ENCODE peak calls at places on chromosome 21, in five cellular contexts. One of them, this sample, is unnamed.

GRCh38 chr21:25907573-25908275 is 173.0 kb downstream of the GABPA start:
- DNase-seq in endodermal cell: no peak
- DNase-seq in heart right ventricle: no peak
- DNase-seq in breast epithelium: no peak
- DNase-seq in psoas muscle: no peak
- DNase-seq in this sample: no peak

GRCh38 chr21:14620152-14620551 is 74.0 kb upstream of the SAMSN1 start:
- DNase-seq in heart right ventricle: no peak
- DNase-seq in endodermal cell: no peak
- DNase-seq in psoas muscle: no peak
- DNase-seq in breast epithelium: no peak
- DNase-seq in this sample: no peak

GRCh38 chr21:17554619-17555472 is 42.0 kb downstream of the CXADR start:
- DNase-seq in breast epithelium: no peak
- DNase-seq in psoas muscle: no peak
- DNase-seq in endodermal cell: no peak
- DNase-seq in heart right ventricle: no peak
- DNase-seq in this sample: no peak

GRCh38 chr21:28142692-28143091 is 850.0 kb downstream of the LTN1 start:
- DNase-seq in breast epithelium: no peak
- DNase-seq in endodermal cell: no peak
- DNase-seq in psoas muscle: no peak
- DNase-seq in heart right ventricle: no peak
- DNase-seq in this sample: peak; percentile 36

GRCh38 chr21:14435423-14435822 is 52.5 kb upstream of the HSPA13 start:
- DNase-seq in heart right ventricle: no peak
- DNase-seq in breast epithelium: no peak
- DNase-seq in endodermal cell: no peak
- DNase-seq in psoas muscle: no peak
- DNase-seq in this sample: no peak

GRCh38 chr21:17780539-17780938 is 38.6 kb downstream of the C21orf91 start:
- DNase-seq in breast epithelium: no peak
- DNase-seq in endodermal cell: no peak
- DNase-seq in heart right ventricle: no peak
- DNase-seq in psoas muscle: no peak
- DNase-seq in this sample: no peak

GRCh38 chr21:26842976-26843911 is 2.0 kb downstream of the ADAMTS1 start:
- DNase-seq in heart right ventricle: peak; percentile 90
- DNase-seq in psoas muscle: peak; percentile 94
- DNase-seq in endodermal cell: peak; percentile 92
- DNase-seq in breast epithelium: peak; percentile 80
- DNase-seq in this sample: peak; percentile 75

GRCh38 chr21:16081304-16081703 is 351.5 kb downstream of the USP25 start:
- DNase-seq in heart right ventricle: no peak
- DNase-seq in endodermal cell: no peak
- DNase-seq in psoas muscle: no peak
- DNase-seq in breast epithelium: no peak
- DNase-seq in this sample: no peak

GRCh38 chr21:16086936-16087335 is 357.2 kb downstream of the USP25 start:
- DNase-seq in psoas muscle: no peak
- DNase-seq in breast epithelium: no peak
- DNase-seq in heart right ventricle: no peak
- DNase-seq in endodermal cell: no peak
- DNase-seq in this sample: no peak

GRCh38 chr21:24418671-24419070 is 1188.6 kb downstream of the MRPL39 start:
- DNase-seq in psoas muscle: no peak
- DNase-seq in endodermal cell: no peak
- DNase-seq in heart right ventricle: no peak
- DNase-seq in breast epithelium: no peak
- DNase-seq in this sample: no peak

GRCh38 chr21:17671733-17672132 is 59.0 kb upstream of the BTG3 start:
- DNase-seq in heart right ventricle: no peak
- DNase-seq in endodermal cell: no peak
- DNase-seq in breast epithelium: no peak
- DNase-seq in psoas muscle: no peak
- DNase-seq in this sample: no peak

GRCh38 chr21:25080161-25080560 is 527.1 kb downstream of the MRPL39 start:
- DNase-seq in heart right ventricle: no peak
- DNase-seq in breast epithelium: no peak
- DNase-seq in psoas muscle: no peak
- DNase-seq in endodermal cell: no peak
- DNase-seq in this sample: no peak

GRCh38 chr21:25115021-25115420 is 492.3 kb downstream of the MRPL39 start:
- DNase-seq in breast epithelium: no peak
- DNase-seq in endodermal cell: no peak
- DNase-seq in heart right ventricle: no peak
- DNase-seq in psoas muscle: no peak
- DNase-seq in this sample: no peak

GRCh38 chr21:17858764-17859163 is 39.6 kb upstream of the C21orf91 start:
- DNase-seq in endodermal cell: no peak
- DNase-seq in psoas muscle: no peak
- DNase-seq in heart right ventricle: no peak
- DNase-seq in breast epithelium: no peak
- DNase-seq in this sample: no peak

GRCh38 chr21:26449161-26449560 is 123.9 kb downstream of the CYYR1 start:
- DNase-seq in endodermal cell: no peak
- DNase-seq in psoas muscle: no peak
- DNase-seq in breast epithelium: no peak
- DNase-seq in heart right ventricle: no peak
- DNase-seq in this sample: peak; percentile 92

GRCh38 chr21:24729568-24729967 is 877.7 kb downstream of the MRPL39 start:
- DNase-seq in endodermal cell: no peak
- DNase-seq in heart right ventricle: no peak
- DNase-seq in psoas muscle: no peak
- DNase-seq in breast epithelium: no peak
- DNase-seq in this sample: peak; percentile 82

GRCh38 chr21:20443558-20444155 is 554.6 kb upstream of the NCAM2 start:
- DNase-seq in endodermal cell: peak; percentile 47
- DNase-seq in breast epithelium: no peak
- DNase-seq in psoas muscle: no peak
- DNase-seq in heart right ventricle: no peak
- DNase-seq in this sample: no peak

GRCh38 chr21:25501996-25502665 is 105.2 kb downstream of the MRPL39 start:
- DNase-seq in heart right ventricle: no peak
- DNase-seq in endodermal cell: no peak
- DNase-seq in breast epithelium: no peak
- DNase-seq in psoas muscle: no peak
- DNase-seq in this sample: peak; percentile 24

GRCh38 chr21:9767592-9768375 is 753.6 kb upstream of the TPTE start:
- DNase-seq in endodermal cell: no peak
- DNase-seq in heart right ventricle: no peak
- DNase-seq in psoas muscle: no peak
- DNase-seq in breast epithelium: no peak
- DNase-seq in this sample: no peak

GRCh38 chr21:27476696-27477095 is 509.8 kb upstream of the ADAMTS5 start:
- DNase-seq in endodermal cell: no peak
- DNase-seq in heart right ventricle: no peak
- DNase-seq in breast epithelium: no peak
- DNase-seq in psoas muscle: no peak
- DNase-seq in this sample: no peak

GRCh38 chr21:26210614-26211013 is 40.0 kb upstream of the APP start:
- DNase-seq in endodermal cell: peak; percentile 39
- DNase-seq in heart right ventricle: no peak
- DNase-seq in psoas muscle: no peak
- DNase-seq in breast epithelium: no peak
- DNase-seq in this sample: no peak

GRCh38 chr21:18917602-18918001 is 514.0 kb upstream of the TMPRSS15 start:
- DNase-seq in psoas muscle: no peak
- DNase-seq in endodermal cell: no peak
- DNase-seq in breast epithelium: no peak
- DNase-seq in heart right ventricle: no peak
- DNase-seq in this sample: no peak

GRCh38 chr21:25171438-25171837 is 435.8 kb downstream of the MRPL39 start:
- DNase-seq in endodermal cell: no peak
- DNase-seq in breast epithelium: no peak
- DNase-seq in heart right ventricle: no peak
- DNase-seq in psoas muscle: no peak
- DNase-seq in this sample: no peak

GRCh38 chr21:44925027-44925755 is 4.5 kb upstream of the ITGB2 start:
- DNase-seq in breast epithelium: no peak
- DNase-seq in endodermal cell: no peak
- DNase-seq in psoas muscle: no peak
- DNase-seq in heart right ventricle: no peak
- DNase-seq in this sample: peak; percentile 75

GRCh38 chr21:44926364-44927101 is 5.8 kb upstream of the ITGB2 start:
- DNase-seq in heart right ventricle: no peak
- DNase-seq in endodermal cell: peak; percentile 54
- DNase-seq in psoas muscle: no peak
- DNase-seq in breast epithelium: no peak
- DNase-seq in this sample: peak; percentile 68

GRCh38 chr21:44927587-44928461 is 7.1 kb upstream of the ITGB2 start:
- DNase-seq in heart right ventricle: peak; percentile 57
- DNase-seq in psoas muscle: peak; percentile 44
- DNase-seq in endodermal cell: peak; percentile 86
- DNase-seq in breast epithelium: no peak
- DNase-seq in this sample: peak; percentile 77

GRCh38 chr21:44929242-44929798 is 8.6 kb upstream of the ITGB2 start:
- DNase-seq in endodermal cell: peak; percentile 44
- DNase-seq in heart right ventricle: no peak
- DNase-seq in psoas muscle: no peak
- DNase-seq in breast epithelium: no peak
- DNase-seq in this sample: no peak

GRCh38 chr21:44927259-44927586 is 6.5 kb upstream of the ITGB2 start:
- DNase-seq in endodermal cell: no peak
- DNase-seq in heart right ventricle: no peak
- DNase-seq in psoas muscle: no peak
- DNase-seq in breast epithelium: no peak
- DNase-seq in this sample: no peak
- H3K4me1 ChIP-seq in endodermal cell: peaks cover 5% of the 10 kb centered on the region
- H3K4me1 ChIP-seq in heart right ventricle: peaks cover 13% of the 10 kb centered on the region
- H3K4me1 ChIP-seq in psoas muscle: peaks cover 9% of the 10 kb centered on the region
- H3K4me1 ChIP-seq in breast epithelium: peaks cover 30% of the 10 kb centered on the region
- H3K4me1 ChIP-seq in this sample: peaks cover 47% of the 10 kb centered on the region

GRCh38 chr21:35198004-35198403 is 148.9 kb upstream of the RUNX1 start:
- DNase-seq in breast epithelium: no peak
- DNase-seq in psoas muscle: no peak
- DNase-seq in heart right ventricle: no peak
- DNase-seq in endodermal cell: no peak
- DNase-seq in this sample: peak; percentile 100

GRCh38 chr21:35201288-35201687 is 152.2 kb upstream of the RUNX1 start:
- DNase-seq in psoas muscle: no peak
- DNase-seq in endodermal cell: no peak
- DNase-seq in breast epithelium: no peak
- DNase-seq in heart right ventricle: no peak
- DNase-seq in this sample: no peak

GRCh38 chr21:35199733-35200015 is 150.6 kb upstream of the RUNX1 start:
- DNase-seq in heart right ventricle: no peak
- DNase-seq in endodermal cell: no peak
- DNase-seq in psoas muscle: no peak
- DNase-seq in breast epithelium: no peak
- DNase-seq in this sample: no peak

GRCh38 chr21:35197191-35197590 is 148.1 kb upstream of the RUNX1 start:
- DNase-seq in breast epithelium: no peak
- DNase-seq in psoas muscle: no peak
- DNase-seq in endodermal cell: no peak
- DNase-seq in heart right ventricle: no peak
- DNase-seq in this sample: no peak

GRCh38 chr21:35198982-35199732 is 150.1 kb upstream of the RUNX1 start:
- DNase-seq in breast epithelium: no peak
- DNase-seq in psoas muscle: no peak
- DNase-seq in heart right ventricle: no peak
- DNase-seq in endodermal cell: no peak
- DNase-seq in this sample: no peak
- H3K4me1 ChIP-seq in breast epithelium: no peaks in the 10 kb centered on the region
- H3K4me1 ChIP-seq in psoas muscle: peaks cover 40% of the 10 kb centered on the region
- H3K4me1 ChIP-seq in heart right ventricle: peaks cover 13% of the 10 kb centered on the region
- H3K4me1 ChIP-seq in endodermal cell: no peaks in the 10 kb centered on the region
- H3K4me1 ChIP-seq in this sample: peaks cover 25% of the 10 kb centered on the region

DNA sequence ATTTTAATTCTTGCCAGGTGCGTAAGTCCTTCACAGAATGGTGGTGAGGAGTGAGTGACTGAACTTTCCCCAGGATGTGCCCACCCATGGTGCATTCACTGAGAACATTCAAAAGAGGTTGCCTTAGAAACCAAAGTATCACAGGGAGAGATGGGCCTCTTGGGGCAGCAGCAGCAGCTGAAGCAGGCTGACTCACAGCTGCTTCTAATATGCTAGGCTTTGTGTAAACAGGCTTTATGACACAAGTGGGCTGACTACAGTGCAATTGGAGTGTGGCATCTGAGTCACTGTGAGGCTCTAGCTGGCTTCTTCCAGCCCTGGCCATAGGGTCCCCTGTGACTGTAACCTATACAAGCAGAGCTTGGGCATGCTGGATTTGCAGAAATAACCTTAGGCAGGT is 12.6 kb downstream of the PIGP start:
- DNase-seq in heart right ventricle: no peak
- DNase-seq in psoas muscle: peak; percentile 36
- DNase-seq in endodermal cell: peak; percentile 84
- DNase-seq in breast epithelium: no peak
- DNase-seq in this sample: peak; percentile 73
- H3K4me1 ChIP-seq in heart right ventricle: no peaks in the 10 kb centered on the region
- H3K4me1 ChIP-seq in psoas muscle: no peaks in the 10 kb centered on the region
- H3K4me1 ChIP-seq in endodermal cell: peaks cover 7% of the 10 kb centered on the region
- H3K4me1 ChIP-seq in breast epithelium: no peaks in the 10 kb centered on the region
- H3K4me1 ChIP-seq in this sample: no peaks in the 10 kb centered on the region

DNA sequence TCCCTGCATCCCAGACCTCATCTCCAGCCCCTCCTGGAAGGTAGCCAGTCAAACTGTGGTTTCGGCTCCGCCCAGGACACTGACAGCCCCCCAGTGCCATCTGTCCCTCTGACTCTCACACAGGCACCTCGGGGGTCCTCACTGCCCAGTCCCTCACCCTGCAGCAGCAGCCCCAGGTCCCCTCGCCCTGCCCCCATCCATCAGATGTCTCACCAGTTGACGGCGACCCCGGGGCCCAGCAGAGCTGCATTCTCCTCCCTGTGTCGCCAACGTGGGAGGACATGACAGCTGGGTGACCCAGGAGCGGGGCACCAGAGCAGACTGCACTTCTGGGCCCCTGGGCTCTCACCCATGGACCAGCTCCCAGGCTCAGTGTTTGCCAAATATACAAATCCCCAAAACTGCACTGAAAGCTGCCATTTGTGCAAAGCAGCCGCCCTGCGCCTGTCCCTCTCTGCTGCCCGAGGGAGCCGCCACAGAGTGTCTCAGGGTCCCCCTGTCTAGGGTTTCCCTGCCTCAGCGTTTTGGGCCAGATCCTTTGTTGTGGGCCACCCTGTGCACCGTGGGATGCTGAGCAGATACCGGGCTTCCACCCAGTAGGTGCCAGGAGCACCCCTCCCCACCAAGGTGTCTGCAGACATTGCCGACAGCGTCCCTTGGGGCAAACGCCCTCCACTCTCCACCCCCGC is 48.2 kb downstream of the PRDM15 start:
- DNase-seq in breast epithelium: no peak
- DNase-seq in heart right ventricle: no peak
- DNase-seq in psoas muscle: no peak
- DNase-seq in endodermal cell: no peak
- DNase-seq in this sample: no peak
- H3K4me1 ChIP-seq in breast epithelium: no peaks in the 10 kb centered on the region
- H3K4me1 ChIP-seq in heart right ventricle: no peaks in the 10 kb centered on the region
- H3K4me1 ChIP-seq in psoas muscle: no peaks in the 10 kb centered on the region
- H3K4me1 ChIP-seq in endodermal cell: no peaks in the 10 kb centered on the region
- H3K4me1 ChIP-seq in this sample: no peaks in the 10 kb centered on the region

GRCh38 chr21:38989745-38990423 is 184.2 kb downstream of the ETS2 start:
- DNase-seq in psoas muscle: peak; percentile 33
- DNase-seq in breast epithelium: no peak
- DNase-seq in endodermal cell: no peak
- DNase-seq in heart right ventricle: no peak
- DNase-seq in this sample: peak; percentile 81
- H3K4me1 ChIP-seq in psoas muscle: peaks cover 78% of the 10 kb centered on the region
- H3K4me1 ChIP-seq in breast epithelium: peaks cover 3% of the 10 kb centered on the region
- H3K4me1 ChIP-seq in endodermal cell: peaks cover 31% of the 10 kb centered on the region
- H3K4me1 ChIP-seq in heart right ventricle: peaks cover 88% of the 10 kb centered on the region
- H3K4me1 ChIP-seq in this sample: peaks cover 46% of the 10 kb centered on the region

This sample was measured in foreskin keratinocyte.